ENCODE peak calls at places on chromosome 10, in four cellular contexts. H is T-helper 17 cell, U is globus pallidus, R is MV-4-11. Y is an unnamed sample.
A peak's percentile ranks its signal among the peaks of the same experiment; 100 is the strongest.

GRCh38 chr10:132845780-132846595 is 60.0 kb upstream of the NKX6-2 start:
- DNase-seq in H (no peak), U (no peak), R (no peak), Y (no peak)

GRCh38 chr10:127937915-127938440 is 31.1 kb downstream of the PTPRE start:
- DNase-seq in U (peak; percentile 79), H (no peak), R (no peak), Y (peak; percentile 55)

GRCh38 chr10:73873163-73873842 is 1.1 kb downstream of the CAMK2G start:
- DNase-seq in R (no peak), H (no peak), U (no peak), Y (no peak)

GRCh38 chr10:590721-591120 is 98.7 kb downstream of the DIP2C start:
- DNase-seq in H (no peak), R (no peak), U (no peak), Y (no peak)

GRCh38 chr10:132982301-132982989 is 40.1 kb upstream of the CFAP46 start:
- DNase-seq in H (no peak), R (no peak), U (peak; percentile 41), Y (no peak)

GRCh38 chr10:80511984-80512634 is 25.6 kb upstream of the SH2D4B start:
- DNase-seq in H (no peak), U (no peak), R (no peak), Y (no peak)

GRCh38 chr10:86673216-86673826 is 5.0 kb downstream of the LDB3 start:
- DNase-seq in H (no peak), R (no peak), U (no peak), Y (no peak)

GRCh38 chr10:30862486-30862885 is 169.2 kb downstream of the ZNF438 start:
- DNase-seq in U (no peak), R (peak; percentile 99), H (no peak), Y (no peak)

GRCh38 chr10:120508393-120508792 is 51.4 kb downstream of the PLPP4 start:
- DNase-seq in U (no peak), R (peak; percentile 78), H (no peak), Y (no peak)

GRCh38 chr10:87674963-87675362 is 15.3 kb downstream of the PAPSS2 start:
- DNase-seq in H (no peak), U (no peak), R (no peak), Y (no peak)

GRCh38 chr10:6603142-6604125 is 23.4 kb upstream of the PRKCQ start:
- DNase-seq in R (no peak), H (no peak), U (peak; percentile 82), Y (peak; percentile 45)